ENCODE peak calls at places on chromosomes 1 and 21, in five cellular contexts. D is GM12865, K is SK-MEL-5, J is NCI-H1105 treated with DMSO at 0.1 percent for 48 hours, X is Calu3. O is an unnamed sample.

GRCh38 chr1:66282343-66282852 is 251.6 kb upstream of the SGIP1 start:
- DNase-seq in X (peak), K (peak), D (peak), J (no peak), O (no peak)

GRCh38 chr21:44930543-44930981 is 9.3 kb upstream of the SLX9 start:
- DNase-seq in J (no peak), X (no peak), K (no peak), D (peak), O (no peak)

GRCh38 chr1:226649244-226649643 is 89.8 kb downstream of the ITPKB start:
- DNase-seq in J (no peak), K (no peak), D (no peak), X (no peak), O (no peak)

GRCh38 chr21:33296156-33296555 is 28.6 kb upstream of the IFNAR1 start:
- DNase-seq in K (no peak), D (peak), J (no peak), X (no peak), O (no peak)

GRCh38 chr21:40768056-40768455 is 78.9 kb downstream of the DSCAM start:
- DNase-seq in J (peak), X (no peak), D (no peak), K (no peak), O (no peak)

GRCh38 chr1:29156543-29157268 is 25.0 kb downstream of the SRSF4 start:
- DNase-seq in J (no peak), D (no peak), X (no peak), K (no peak), O (peak)

GRCh38 chr1:36625253-36625958 is 142.7 kb upstream of the CSF3R start:
- DNase-seq in J (no peak), D (no peak), K (no peak), X (no peak), O (no peak)

GRCh38 chr1:111553199-111553598 is 49.8 kb upstream of the ADORA3 start:
- DNase-seq in K (peak), J (no peak), D (no peak), X (no peak), O (no peak)

GRCh38 chr1:19057784-19058475 is 101.5 kb upstream of the IFFO2 start:
- DNase-seq in J (no peak), X (no peak), D (no peak), K (no peak), O (no peak)

GRCh38 chr1:82392946-82393345 is 592.2 kb downstream of the ADGRL2 start:
- DNase-seq in D (no peak), K (no peak), X (no peak), J (peak), O (no peak)

GRCh38 chr21:34687065-34687464 is 18.3 kb downstream of the CLIC6 start:
- DNase-seq in J (peak), K (no peak), D (no peak), X (no peak), O (no peak)

GRCh38 chr1:103516693-103517092 is 8.8 kb upstream of the RNPC3 start:
- DNase-seq in X (no peak), D (no peak), J (no peak), K (peak), O (no peak)

GRCh38 chr1:19682901-19683300 is 18.2 kb downstream of the HTR6 start:
- DNase-seq in J (no peak), D (no peak), K (no peak), X (no peak), O (no peak)

GRCh38 chr1:58815069-58815679 is 31.3 kb upstream of the JUN start:
- DNase-seq in J (no peak), K (no peak), D (peak), X (peak), O (no peak)

GRCh38 chr1:200739499-200740290 is 1.0 kb downstream of the CAMSAP2 start:
- DNase-seq in D (no peak), J (no peak), X (peak), K (peak), O (no peak)

GRCh38 chr1:2556277-2557145 is at the start of gene TNFRSF14:
- DNase-seq in D (peak), K (no peak), J (no peak), X (peak), O (no peak)

GRCh38 chr21:45972716-45973474 is 8.7 kb upstream of the COL6A1 start:
- DNase-seq in D (no peak), X (no peak), J (peak), K (no peak), O (peak)

GRCh38 chr1:239253032-239253431 is 133.3 kb upstream of the CHRM3 start:
- DNase-seq in J (no peak), D (no peak), K (no peak), X (no peak), O (no peak)

GRCh38 chr21:37266515-37267221 is 466 bp downstream of the VPS26C start:
- DNase-seq in D (no peak), K (peak), X (peak), J (peak), O (no peak)

GRCh38 chr1:67214420-67215174 is 48.3 kb downstream of the IL23R start:
- DNase-seq in D (peak), X (peak), K (peak), J (peak), O (no peak)

GRCh38 chr1:114509596-114510234 is 1.3 kb downstream of the TRIM33 start:
- DNase-seq in K (no peak), D (no peak), J (peak), X (no peak), O (no peak)

GRCh38 chr1:182143154-182143657 is 81.7 kb upstream of the ZNF648 start:
- DNase-seq in K (peak), J (peak), X (peak), D (peak), O (peak)

GRCh38 chr1:235067396-235068154 is 61.1 kb downstream of the TOMM20 start:
- DNase-seq in D (no peak), K (peak), X (peak), J (no peak), O (peak)

GRCh38 chr1:243325305-243325890 is 69.6 kb downstream of the SDCCAG8 start:
- DNase-seq in K (peak), D (peak), J (peak), X (peak), O (peak)

GRCh38 chr1:26045712-26046312 is at the start of gene SLC30A2:
- DNase-seq in D (no peak), K (no peak), J (peak), X (peak), O (no peak)

GRCh38 chr1:11831945-11832725 is 15.4 kb downstream of the NPPA start:
- DNase-seq in K (no peak), J (no peak), X (no peak), D (no peak), O (no peak)

GRCh38 chr21:45854702-45855247 is 126.8 kb upstream of the COL6A1 start:
- DNase-seq in D (no peak), J (no peak), K (no peak), X (no peak), O (no peak)

GRCh38 chr1:224783006-224783651 is 146.3 kb upstream of the DNAH14 start:
- DNase-seq in D (peak), X (no peak), J (no peak), K (no peak), O (no peak)

GRCh38 chr1:20233394-20233793 is 47.1 kb upstream of the PLA2G2C start:
- DNase-seq in K (peak), D (peak), X (no peak), J (peak), O (no peak)

GRCh38 chr1:245262876-245263625 is 108.3 kb downstream of the KIF26B start:
- DNase-seq in K (no peak), X (no peak), J (no peak), D (no peak), O (no peak)

GRCh38 chr21:28521932-28522826 is 470.5 kb downstream of the LTN1 start:
- DNase-seq in J (no peak), K (peak), X (peak), D (peak), O (no peak)

GRCh38 chr1:6316240-6317100 is 55.6 kb upstream of the GPR153 start:
- DNase-seq in X (no peak), J (no peak), D (no peak), K (no peak), O (no peak)

GRCh38 chr1:13965770-13966398 is 265.9 kb downstream of the PRDM2 start:
- DNase-seq in X (peak), K (peak), J (peak), D (peak), O (peak)

GRCh38 chr1:228697209-228698016 is 37.9 kb upstream of the RHOU start:
- DNase-seq in K (peak), X (peak), D (no peak), J (peak), O (no peak)